ENCODE peak calls at places on chromosomes 6 and 20, in seven cellular contexts. J, L, T, F, V, W and Q are unnamed samples.

GRCh38 chr20:25196701-25197120 is 1.2 kb downstream of the ENTPD6 start:
- DNase-seq in T (no peak), J (peak; percentile 55), W (no peak), F (peak; percentile 7), L (peak; percentile 29), V (no peak), Q (no peak)

GRCh38 chr6:144718431-144718830 is 433.3 kb downstream of the UTRN start:
- DNase-seq in L (no peak), F (no peak), W (no peak), V (no peak), J (no peak), T (no peak), Q (no peak)

GRCh38 chr6:110284877-110285276 is 73.3 kb downstream of the METTL24 start:
- DNase-seq in V (no peak), J (no peak), W (no peak), F (no peak), L (no peak), T (no peak), Q (no peak)

GRCh38 chr6:168093071-168093505 is 14.1 kb upstream of the FRMD1 start:
- DNase-seq in W (no peak), V (no peak), J (no peak), F (no peak), L (no peak), T (no peak), Q (no peak)

GRCh38 chr20:25057234-25058050 is 497 bp downstream of the ACSS1 start:
- DNase-seq in W (peak; percentile 72), T (peak; percentile 81), J (peak; percentile 53), V (peak; percentile 31), F (peak; percentile 19), L (peak; percentile 67), Q (no peak)

GRCh38 chr6:166307082-166307980 is 861 bp downstream of the PRR18 start:
- DNase-seq in F (no peak), T (no peak), V (peak; percentile 51), J (peak; percentile 61), L (peak; percentile 80), W (no peak), Q (no peak)

GRCh38 chr6:141451508-141452353 is 681.0 kb upstream of the GJE1 start:
- DNase-seq in T (no peak), F (peak; percentile 65), L (no peak), J (no peak), W (no peak), V (no peak), Q (no peak)

GRCh38 chr6:27332692-27333641 is 20.9 kb upstream of the POM121L2 start:
- DNase-seq in W (no peak), J (no peak), V (peak; percentile 22), T (no peak), F (peak; percentile 43), L (peak; percentile 46), Q (no peak)

GRCh38 chr6:2843138-2843740 is 1.6 kb upstream of the SERPINB1 start:
- DNase-seq in J (no peak), F (no peak), L (no peak), W (no peak), V (no peak), T (no peak), Q (no peak)

GRCh38 chr6:138923561-138923960 is 64.5 kb downstream of the REPS1 start:
- DNase-seq in T (no peak), V (no peak), F (no peak), L (no peak), J (no peak), W (no peak), Q (no peak)

GRCh38 chr6:167141667-167142432 is 15.9 kb downstream of the GPR31 start:
- DNase-seq in F (peak; percentile 15), J (peak; percentile 68), W (peak; percentile 63), L (peak; percentile 71), V (peak; percentile 34), T (peak; percentile 56), Q (peak; percentile 66)

GRCh38 chr6:17630511-17631073 is 30.5 kb downstream of the FAM8A1 start:
- DNase-seq in T (no peak), L (no peak), J (no peak), F (no peak), V (no peak), W (no peak), Q (no peak)

GRCh38 chr20:19620471-19620870 is 137.6 kb upstream of the RIN2 start:
- DNase-seq in W (no peak), T (no peak), V (no peak), J (no peak), L (no peak), F (no peak), Q (no peak)

GRCh38 chr6:25889877-25890853 is 16.1 kb upstream of the SLC17A3 start:
- DNase-seq in V (peak; percentile 28), L (peak; percentile 34), J (peak; percentile 55), W (no peak), F (peak; percentile 14), T (no peak), Q (no peak)

GRCh38 chr20:59175861-59176260 is 12.2 kb downstream of the ZNF831 start:
- DNase-seq in F (no peak), W (no peak), J (no peak), V (no peak), L (no peak), T (no peak), Q (no peak)

GRCh38 chr20:58945967-58946631 is 35.0 kb upstream of the NELFCD start:
- DNase-seq in T (no peak), F (no peak), L (no peak), J (no peak), V (no peak), W (no peak), Q (no peak)

GRCh38 chr6:72826744-72827438 is 205.0 kb downstream of the KCNQ5 start:
- DNase-seq in J (no peak), L (no peak), F (peak; percentile 63), W (no peak), V (no peak), T (no peak), Q (no peak)

GRCh38 chr6:127514396-127515227 is 4.5 kb downstream of the MTCL3 start:
- DNase-seq in T (peak; percentile 19), L (peak; percentile 74), F (peak; percentile 60), J (no peak), W (peak; percentile 44), V (peak; percentile 30), Q (no peak)

GRCh38 chr20:50865591-50865990 is 65.6 kb downstream of the ADNP start:
- DNase-seq in V (no peak), T (no peak), F (no peak), J (no peak), W (no peak), L (no peak), Q (no peak)

GRCh38 chr6:105136433-105137350 is 43.1 kb downstream of the POPDC3 start:
- DNase-seq in L (peak; percentile 74), T (peak; percentile 77), J (peak; percentile 55), F (peak; percentile 65), V (peak; percentile 57), W (no peak), Q (peak; percentile 61)

GRCh38 chr6:138618168-138618567 is 118.9 kb upstream of the NHSL1 start:
- DNase-seq in L (no peak), F (no peak), V (no peak), T (no peak), W (no peak), J (no peak), Q (no peak)

GRCh38 chr6:13239530-13240455 is 88.5 kb downstream of the TBC1D7 start:
- DNase-seq in V (no peak), F (no peak), L (no peak), T (no peak), J (no peak), W (no peak), Q (no peak)

GRCh38 chr6:1170793-1171192 is 141.1 kb upstream of the FOXQ1 start:
- DNase-seq in F (no peak), J (no peak), T (no peak), W (no peak), V (no peak), L (no peak), Q (no peak)

GRCh38 chr20:18224968-18225568 is 63.3 kb upstream of the ZNF133 start:
- DNase-seq in J (no peak), L (peak; percentile 21), W (no peak), F (peak; percentile 71), T (peak; percentile 24), V (peak; percentile 45), Q (no peak)

DNA sequence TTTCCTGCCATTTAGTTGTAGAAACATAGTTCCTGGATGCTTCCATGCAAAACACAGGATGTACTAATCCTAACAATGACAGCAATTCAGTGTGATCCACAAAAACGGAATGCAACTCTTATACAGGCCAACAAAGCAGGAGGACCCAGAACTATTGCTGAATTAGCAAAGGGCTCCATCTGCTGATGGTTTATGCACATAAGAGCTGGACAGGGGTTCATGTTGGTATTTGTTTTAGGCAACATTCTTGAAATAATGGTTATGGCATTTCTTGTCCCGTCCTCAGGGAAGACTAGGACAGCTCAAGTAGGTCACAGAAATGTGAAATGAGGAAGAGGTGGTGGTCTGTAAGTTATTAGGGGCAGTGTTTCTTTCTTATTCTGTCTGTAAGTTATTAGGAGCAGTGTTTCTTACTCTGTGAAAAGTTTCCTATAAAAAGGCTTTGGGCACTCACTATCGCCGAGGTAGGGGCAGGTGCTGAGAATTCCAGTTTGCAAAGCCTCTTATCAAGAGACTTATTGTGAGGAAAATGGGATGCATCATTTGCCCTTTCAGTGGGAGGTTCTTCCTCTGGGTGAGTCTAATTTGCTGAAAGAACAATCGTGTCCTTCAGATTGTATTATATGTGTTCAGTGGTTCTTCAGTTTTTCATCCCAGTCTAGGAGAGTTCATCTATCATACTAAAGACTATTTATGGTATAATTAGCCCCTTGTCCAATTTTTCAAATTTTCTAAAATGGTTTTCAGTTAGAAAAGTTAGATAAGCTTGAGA is 171.1 kb downstream of the MCHR2 start:
- DNase-seq in W (no peak), L (peak; percentile 9), F (peak; percentile 67), V (peak; percentile 4), T (no peak), J (peak; percentile 28), Q (no peak)
- TF ChIP-seq CTCF in W (no peak), L (peak; percentile 39), F (peak; percentile 59), V (peak; percentile 73), T (peak; percentile 35), J (peak; percentile 60), Q (peak; percentile 45)

GRCh38 chr6:84752118-84752850 is 12.1 kb downstream of the TBX18 start:
- DNase-seq in L (no peak), T (no peak), J (no peak), W (no peak), V (no peak), F (peak; percentile 75), Q (no peak)
- TF ChIP-seq CTCF in L (no peak), T (no peak), J (no peak), W (no peak), V (no peak), F (peak; percentile 17), Q (no peak)

DNA sequence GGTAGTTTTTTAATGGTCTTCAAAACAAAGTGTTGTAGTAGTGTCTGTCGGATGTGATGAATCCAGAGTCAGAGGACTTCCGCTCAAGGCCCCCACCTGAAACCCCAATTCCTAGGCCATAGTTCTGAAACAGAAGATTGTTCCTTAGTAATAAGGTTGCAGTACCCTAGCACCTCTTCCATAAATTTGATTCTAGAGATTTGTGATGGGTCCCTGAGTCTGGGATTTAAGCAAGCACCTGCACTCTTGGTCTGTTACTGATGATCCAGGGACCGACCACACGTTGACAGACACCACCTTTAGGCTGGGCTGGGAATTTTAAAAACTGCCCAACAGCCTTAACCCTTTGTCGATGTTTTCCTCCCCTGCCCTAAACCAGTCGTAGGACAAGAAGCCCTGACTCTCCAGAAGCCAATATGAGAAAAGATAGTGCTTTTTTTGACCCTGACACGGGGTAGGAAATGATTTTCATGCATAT is 1.2 kb downstream of the KCTD20 start:
- DNase-seq in L (no peak), T (no peak), V (no peak), J (peak; percentile 60), W (no peak), F (peak; percentile 38), Q (no peak)
- TF ChIP-seq CTCF in L (no peak), T (peak; percentile 16), V (peak; percentile 42), J (peak; percentile 56), W (no peak), F (peak; percentile 8), Q (peak; percentile 10)

GRCh38 chr20:3632311-3633004 is 30.7 kb downstream of the GFRA4 start:
- DNase-seq in W (no peak), J (no peak), V (no peak), L (no peak), F (no peak), T (no peak), Q (no peak)
- TF ChIP-seq CTCF in W (no peak), J (no peak), V (no peak), L (no peak), F (no peak), T (no peak), Q (no peak)